ENCODE peak calls at places on chromosome 13, in nine cellular contexts. One of them, this sample, is unnamed.
A peak's percentile ranks its signal among the peaks of the same experiment; 100 is the strongest.

GRCh38 chr13:48273346-48273745 is 30.2 kb upstream of the RB1 start:
- DNase-seq in HTR-8/SVneo: no peak
- DNase-seq in NCI-H2171: no peak
- DNase-seq in fibroblast of villous mesenchyme: no peak
- DNase-seq in stimulated activated CD4-positive, alpha-beta T cell treated with anti-CD3 and anti-CD28 coated beads, Interleukin-4, amount 100 ng/mL, for 48 hours: no peak
- DNase-seq in AG09319: no peak
- DNase-seq in anterior cingulate cortex: no peak
- DNase-seq in testis: no peak
- DNase-seq in bronchial epithelial cell: no peak
- DNase-seq in this sample: no peak

GRCh38 chr13:78595458-78595818 is 7.9 kb downstream of the POU4F1 start:
- DNase-seq in HTR-8/SVneo: no peak
- DNase-seq in NCI-H2171: no peak
- DNase-seq in fibroblast of villous mesenchyme: no peak
- DNase-seq in stimulated activated CD4-positive, alpha-beta T cell treated with anti-CD3 and anti-CD28 coated beads, Interleukin-4, amount 100 ng/mL, for 48 hours: no peak
- DNase-seq in AG09319: no peak
- DNase-seq in anterior cingulate cortex: no peak
- DNase-seq in testis: no peak
- DNase-seq in bronchial epithelial cell: no peak
- DNase-seq in this sample: no peak

GRCh38 chr13:89930861-89931260 is 1416.6 kb upstream of the MIR17HG start:
- DNase-seq in HTR-8/SVneo: no peak
- DNase-seq in NCI-H2171: no peak
- DNase-seq in fibroblast of villous mesenchyme: no peak
- DNase-seq in stimulated activated CD4-positive, alpha-beta T cell treated with anti-CD3 and anti-CD28 coated beads, Interleukin-4, amount 100 ng/mL, for 48 hours: no peak
- DNase-seq in AG09319: no peak
- DNase-seq in anterior cingulate cortex: no peak
- DNase-seq in testis: no peak
- DNase-seq in bronchial epithelial cell: no peak
- DNase-seq in this sample: no peak

GRCh38 chr13:98947925-98948324 is 29.9 kb downstream of the DOCK9 start:
- DNase-seq in HTR-8/SVneo: no peak
- DNase-seq in NCI-H2171: peak; percentile 10
- DNase-seq in fibroblast of villous mesenchyme: peak; percentile 25
- DNase-seq in stimulated activated CD4-positive, alpha-beta T cell treated with anti-CD3 and anti-CD28 coated beads, Interleukin-4, amount 100 ng/mL, for 48 hours: no peak
- DNase-seq in AG09319: no peak
- DNase-seq in anterior cingulate cortex: no peak
- DNase-seq in testis: no peak
- DNase-seq in bronchial epithelial cell: no peak
- DNase-seq in this sample: no peak

GRCh38 chr13:63435668-63436275 is 2020.1 kb upstream of the PCDH20 start:
- DNase-seq in HTR-8/SVneo: peak; percentile 28
- DNase-seq in NCI-H2171: no peak
- DNase-seq in fibroblast of villous mesenchyme: peak; percentile 84
- DNase-seq in stimulated activated CD4-positive, alpha-beta T cell treated with anti-CD3 and anti-CD28 coated beads, Interleukin-4, amount 100 ng/mL, for 48 hours: no peak
- DNase-seq in AG09319: peak; percentile 71
- DNase-seq in anterior cingulate cortex: no peak
- DNase-seq in testis: peak; percentile 40
- DNase-seq in bronchial epithelial cell: peak; percentile 61
- DNase-seq in this sample: peak; percentile 97

GRCh38 chr13:109390391-109390790 is 396.0 kb downstream of the IRS2 start:
- DNase-seq in HTR-8/SVneo: no peak
- DNase-seq in NCI-H2171: no peak
- DNase-seq in fibroblast of villous mesenchyme: no peak
- DNase-seq in stimulated activated CD4-positive, alpha-beta T cell treated with anti-CD3 and anti-CD28 coated beads, Interleukin-4, amount 100 ng/mL, for 48 hours: no peak
- DNase-seq in AG09319: no peak
- DNase-seq in anterior cingulate cortex: no peak
- DNase-seq in testis: no peak
- DNase-seq in bronchial epithelial cell: no peak
- DNase-seq in this sample: no peak

GRCh38 chr13:110250258-110250891 is 56.6 kb downstream of the COL4A1 start:
- DNase-seq in HTR-8/SVneo: no peak
- DNase-seq in NCI-H2171: no peak
- DNase-seq in fibroblast of villous mesenchyme: peak; percentile 91
- DNase-seq in stimulated activated CD4-positive, alpha-beta T cell treated with anti-CD3 and anti-CD28 coated beads, Interleukin-4, amount 100 ng/mL, for 48 hours: no peak
- DNase-seq in AG09319: peak; percentile 23
- DNase-seq in anterior cingulate cortex: no peak
- DNase-seq in testis: peak; percentile 49
- DNase-seq in bronchial epithelial cell: peak; percentile 63
- DNase-seq in this sample: peak; percentile 70

GRCh38 chr13:36057041-36057440 is 74.1 kb downstream of the DCLK1 start:
- DNase-seq in HTR-8/SVneo: no peak
- DNase-seq in NCI-H2171: no peak
- DNase-seq in fibroblast of villous mesenchyme: no peak
- DNase-seq in stimulated activated CD4-positive, alpha-beta T cell treated with anti-CD3 and anti-CD28 coated beads, Interleukin-4, amount 100 ng/mL, for 48 hours: no peak
- DNase-seq in AG09319: no peak
- DNase-seq in anterior cingulate cortex: no peak
- DNase-seq in testis: no peak
- DNase-seq in bronchial epithelial cell: no peak
- DNase-seq in this sample: peak; percentile 13

GRCh38 chr13:99265162-99265822 is 7.1 kb upstream of the GPR18 start:
- DNase-seq in HTR-8/SVneo: no peak
- DNase-seq in NCI-H2171: no peak
- DNase-seq in fibroblast of villous mesenchyme: no peak
- DNase-seq in stimulated activated CD4-positive, alpha-beta T cell treated with anti-CD3 and anti-CD28 coated beads, Interleukin-4, amount 100 ng/mL, for 48 hours: peak; percentile 44
- DNase-seq in AG09319: no peak
- DNase-seq in anterior cingulate cortex: no peak
- DNase-seq in testis: no peak
- DNase-seq in bronchial epithelial cell: no peak
- DNase-seq in this sample: peak; percentile 9

GRCh38 chr13:59494560-59494970 is 669.2 kb downstream of the DIAPH3 start:
- DNase-seq in HTR-8/SVneo: no peak
- DNase-seq in NCI-H2171: peak; percentile 46
- DNase-seq in fibroblast of villous mesenchyme: peak; percentile 48
- DNase-seq in stimulated activated CD4-positive, alpha-beta T cell treated with anti-CD3 and anti-CD28 coated beads, Interleukin-4, amount 100 ng/mL, for 48 hours: no peak
- DNase-seq in AG09319: peak; percentile 11
- DNase-seq in anterior cingulate cortex: no peak
- DNase-seq in testis: peak; percentile 16
- DNase-seq in bronchial epithelial cell: no peak
- DNase-seq in this sample: no peak

GRCh38 chr13:86591862-86592261 is 792.6 kb upstream of the SLITRK6 start:
- DNase-seq in HTR-8/SVneo: no peak
- DNase-seq in NCI-H2171: no peak
- DNase-seq in fibroblast of villous mesenchyme: no peak
- DNase-seq in stimulated activated CD4-positive, alpha-beta T cell treated with anti-CD3 and anti-CD28 coated beads, Interleukin-4, amount 100 ng/mL, for 48 hours: no peak
- DNase-seq in AG09319: no peak
- DNase-seq in anterior cingulate cortex: no peak
- DNase-seq in testis: no peak
- DNase-seq in bronchial epithelial cell: peak; percentile 84
- DNase-seq in this sample: no peak